ENCODE peak calls at places on chromosomes 13 and 19, in eight cellular contexts. M is stimulated activated CD4-positive, alpha-beta T cell treated with anti-CD3 and anti-CD28 coated beads, Interleukin-4, amount 100 ng/mL, for 4 hours; E is prostate gland; V is stimulated activated naive B cell treated with anti-CD40 and anti-IgM and Interleukin-4, amounts not matched to agents 10 μg/mL and 1 μg/mL and 100 μg/mL, for 72 hours; X is HT-29; R is breast epithelium; Z is NCI-H1092; L is effector CD8-positive, alpha-beta T cell. F is an unnamed sample.

GRCh38 chr19:29389495-29389894 is 136.3 kb upstream of the VSTM2B start:
- DNase-seq in X (no peak), L (no peak), E (peak), Z (peak), M (no peak), R (no peak), V (no peak), F (no peak)

GRCh38 chr13:40595693-40596092 is 70.7 kb downstream of the FOXO1 start:
- DNase-seq in E (no peak), M (no peak), X (no peak), R (no peak), L (no peak), Z (no peak), V (no peak), F (no peak)

GRCh38 chr19:6271721-6272410 is 7.9 kb downstream of the MLLT1 start:
- DNase-seq in V (no peak), Z (peak), X (no peak), R (peak), M (no peak), L (no peak), E (peak), F (peak)

GRCh38 chr13:19959141-19959830 is 759 bp downstream of the ZMYM2 start:
- DNase-seq in L (peak), Z (peak), X (peak), E (peak), V (peak), R (peak), M (peak), F (peak)

GRCh38 chr19:42396248-42396541 is 6.1 kb upstream of the CNFN start:
- DNase-seq in R (no peak), L (no peak), E (no peak), M (no peak), V (no peak), Z (no peak), X (no peak), F (peak)

GRCh38 chr13:112619730-112620639 is 32.0 kb upstream of the TUBGCP3 start:
- DNase-seq in E (no peak), V (peak), M (no peak), Z (peak), X (peak), L (no peak), R (no peak), F (peak)

GRCh38 chr19:16590876-16591802 is 18.9 kb upstream of the SLC35E1 start:
- DNase-seq in Z (no peak), X (no peak), M (no peak), L (no peak), R (no peak), E (no peak), V (no peak), F (peak)

GRCh38 chr13:35961461-35962220 is 169.5 kb downstream of the DCLK1 start:
- DNase-seq in Z (no peak), X (peak), R (no peak), L (no peak), E (no peak), V (no peak), M (no peak), F (no peak)

GRCh38 chr19:51786651-51787494 is 8.1 kb upstream of the FPR3 start:
- DNase-seq in L (no peak), M (no peak), E (no peak), X (no peak), R (no peak), V (no peak), Z (no peak), F (no peak)